ENCODE peak calls at places on chromosomes 3 and 15, in four cellular contexts. Y is HCT116, E is GM13977, N is dorsolateral prefrontal cortex. W is an unnamed sample.

GRCh38 chr15:38414351-38414750 is 39.6 kb upstream of the FAM98B start:
- DNase-seq in Y (peak), E (peak), N (peak), W (peak)

GRCh38 chr3:12822725-12823373 is 18.5 kb downstream of the RPL32 start:
- DNase-seq in Y (peak), E (no peak), N (no peak), W (no peak)

GRCh38 chr15:48634934-48635333 is 10.6 kb downstream of the FBN1 start:
- DNase-seq in Y (no peak), E (no peak), N (no peak), W (no peak)

GRCh38 chr3:138408751-138409161 is 25.7 kb upstream of the ESYT3 start:
- DNase-seq in Y (no peak), E (no peak), N (peak), W (no peak)

GRCh38 chr3:48502121-48502520 is 1.9 kb downstream of the SHISA5 start:
- DNase-seq in Y (no peak), E (no peak), N (no peak), W (no peak)

GRCh38 chr3:184366619-184367321 is 5.3 kb downstream of the POLR2H start:
- DNase-seq in Y (no peak), E (no peak), N (no peak), W (no peak)

GRCh38 chr15:43100971-43101370 is 4.9 kb downstream of the UBR1 start:
- DNase-seq in Y (no peak), E (no peak), N (no peak), W (no peak)

GRCh38 chr3:105676621-105677300 is 192.1 kb downstream of the CBLB start:
- DNase-seq in Y (no peak), E (no peak), N (no peak), W (no peak)

GRCh38 chr3:39381432-39381831 is 1.7 kb upstream of the SLC25A38 start:
- DNase-seq in Y (no peak), E (no peak), N (no peak), W (no peak)

GRCh38 chr3:152234657-152235375 is 33.9 kb upstream of the MBNL1 start:
- DNase-seq in Y (no peak), E (no peak), N (no peak), W (no peak)

GRCh38 chr3:112097378-112097777 is 11.2 kb downstream of the C3orf52 start:
- DNase-seq in Y (peak), E (no peak), N (no peak), W (no peak)

GRCh38 chr3:25820816-25821486 is 31.1 kb downstream of the OXSM start:
- DNase-seq in Y (no peak), E (no peak), N (no peak), W (no peak)

GRCh38 chr15:35912196-35912595 is 366.2 kb upstream of the DPH6 start:
- DNase-seq in Y (no peak), E (no peak), N (no peak), W (no peak)
- TF ChIP-seq CTCF in Y (no peak), E (no peak), N (no peak), W (no peak)

GRCh38 chr15:91981802-91982201 is 128.3 kb downstream of the SLCO3A1 start:
- DNase-seq in Y (no peak), E (no peak), N (no peak), W (no peak)

GRCh38 chr15:91985297-91985696 is 131.8 kb downstream of the SLCO3A1 start:
- DNase-seq in Y (no peak), E (no peak), N (no peak), W (no peak)

GRCh38 chr15:91980502-91981267 is 127.2 kb downstream of the SLCO3A1 start:
- DNase-seq in Y (no peak), E (no peak), N (no peak), W (no peak)

GRCh38 chr15:91984006-91984405 is 130.5 kb downstream of the SLCO3A1 start:
- DNase-seq in Y (no peak), E (no peak), N (no peak), W (no peak)

GRCh38 chr15:91982401-91982800 is 128.9 kb downstream of the SLCO3A1 start:
- DNase-seq in Y (no peak), E (no peak), N (no peak), W (no peak)
- TF ChIP-seq CTCF in Y (no peak), E (no peak), N (no peak), W (no peak)

GRCh38 chr15:73965094-73965729 is 26.9 kb downstream of the STOML1 start:
- DNase-seq in Y (no peak), E (no peak), N (no peak), W (no peak)
- TF ChIP-seq CTCF in Y (no peak), E (no peak), N (no peak), W (peak)

DNA sequence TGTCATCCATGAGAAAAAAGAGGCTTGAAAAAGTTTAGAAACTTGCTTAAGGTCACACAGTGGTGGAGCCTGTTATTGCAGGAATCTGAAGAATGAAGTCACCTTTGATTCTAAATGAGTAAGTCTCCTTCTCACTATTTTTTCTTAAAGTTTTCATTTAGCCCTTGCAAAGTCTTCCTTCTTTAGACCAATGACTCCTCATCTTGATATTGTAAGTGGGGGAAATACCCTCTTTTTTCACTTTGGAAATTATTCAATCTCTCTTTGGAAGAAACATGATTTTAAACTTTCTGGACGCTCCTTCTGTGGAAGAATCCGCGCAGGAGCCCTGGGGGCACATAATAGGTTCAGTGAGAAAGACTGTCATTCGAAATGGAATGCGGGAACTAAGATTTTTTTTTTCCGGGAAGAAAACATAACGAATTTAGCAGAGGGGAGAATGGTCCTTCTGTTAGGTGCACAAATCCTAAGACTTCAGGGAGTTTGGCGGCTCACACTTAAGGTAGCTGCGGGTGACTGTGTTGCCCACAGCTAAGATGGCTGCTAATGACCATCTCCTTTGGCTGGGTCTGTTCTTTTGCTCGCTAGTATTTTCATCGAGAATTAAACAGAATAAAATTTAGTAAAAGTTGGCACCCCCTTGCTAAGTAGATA is 614 bp upstream of the SLMAP start:
- DNase-seq in Y (peak), E (peak), N (peak), W (no peak)
- TF ChIP-seq CTCF in Y (no peak), E (no peak), N (no peak), W (peak)

DNA sequence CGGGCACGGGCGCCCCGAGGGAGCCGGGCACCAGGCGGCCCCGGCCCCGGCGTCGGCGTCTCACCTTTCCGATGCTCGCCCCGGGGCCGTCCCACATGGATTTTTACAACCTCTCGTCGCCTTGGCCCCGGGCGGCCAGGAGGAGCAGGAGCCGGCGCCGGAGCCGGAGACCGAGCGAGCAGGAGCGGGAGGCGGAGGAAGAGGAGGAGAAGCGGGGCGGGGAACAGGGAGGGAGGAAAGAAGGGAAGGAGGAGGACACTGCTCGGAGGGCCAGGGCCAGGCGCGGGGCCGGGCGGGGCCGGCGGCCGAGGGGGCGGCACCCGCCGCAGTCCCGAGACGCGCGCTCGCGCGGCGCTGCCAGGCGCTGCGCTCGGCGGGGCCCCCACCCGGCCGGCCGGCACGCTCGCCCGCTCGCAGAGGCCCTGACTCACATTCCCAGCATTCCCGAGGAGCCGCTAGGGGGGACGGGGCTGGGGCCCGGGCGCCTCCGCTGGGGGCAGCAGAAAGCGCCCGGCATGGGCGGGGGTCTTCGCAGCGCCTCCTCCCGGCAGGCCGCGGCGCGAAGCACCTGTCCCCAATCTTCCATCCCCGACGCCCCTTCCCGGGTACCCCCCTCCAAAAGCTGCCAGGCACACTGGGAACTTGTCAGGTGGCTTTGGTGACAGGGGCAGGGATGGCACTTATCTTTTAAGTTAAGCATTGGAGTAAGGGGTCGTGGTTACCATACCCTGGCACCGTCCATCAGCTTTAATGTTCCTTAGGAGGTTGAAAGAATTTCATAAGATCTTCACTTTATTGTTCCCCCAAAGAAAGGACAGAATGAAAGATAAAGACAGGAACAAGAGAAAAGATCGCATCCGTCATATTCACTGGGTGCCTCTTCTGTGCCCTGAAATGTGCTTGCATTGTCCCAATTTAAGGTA is at the start of gene ERC2:
- DNase-seq in Y (no peak), E (no peak), N (peak), W (peak)
- TF ChIP-seq CTCF in Y (no peak), E (no peak), N (peak), W (peak)

GRCh38 chr3:23292432-23292831 is 89.3 kb downstream of the UBE2E2 start:
- DNase-seq in Y (no peak), E (no peak), N (no peak), W (no peak)
- TF ChIP-seq CTCF in Y (no peak), E (no peak), N (no peak), W (no peak)

GRCh38 chr15:64149424-64150235 is 1.9 kb upstream of the SNX22 start:
- DNase-seq in Y (no peak), E (no peak), N (no peak), W (no peak)
- TF ChIP-seq CTCF in Y (peak), E (peak), N (peak), W (peak)